ENCODE peak calls at places on chromosome 18, in six cellular contexts. X is GM12865, U is B cell, L is K562, N is dorsolateral prefrontal cortex, F is RWPE1. V is an unnamed sample.

GRCh38 chr18:54086046-54086802 is 138.2 kb downstream of the MBD2 start:
- DNase-seq in X (peak), U (no peak), L (no peak), N (no peak), F (no peak), V (no peak)

GRCh38 chr18:76932026-76932819 is 109.9 kb downstream of the ZNF236 start:
- DNase-seq in X (peak), U (no peak), L (no peak), N (no peak), F (no peak), V (no peak)

GRCh38 chr18:30533716-30534115 is 508.8 kb downstream of the DSC3 start:
- DNase-seq in X (no peak), U (no peak), L (no peak), N (no peak), F (no peak), V (no peak)

GRCh38 chr18:13136689-13137040 is 81.9 kb upstream of the LDLRAD4 start:
- DNase-seq in X (no peak), U (no peak), L (no peak), N (no peak), F (no peak), V (no peak)

GRCh38 chr18:9184998-9185613 is 48.5 kb downstream of the ANKRD12 start:
- DNase-seq in X (no peak), U (no peak), L (no peak), N (no peak), F (no peak), V (no peak)

GRCh38 chr18:845152-845819 is 33.2 kb upstream of the YES1 start:
- DNase-seq in X (no peak), U (no peak), L (no peak), N (no peak), F (peak), V (no peak)

GRCh38 chr18:49697757-49698595 is 115.4 kb downstream of the ACAA2 start:
- DNase-seq in X (no peak), U (no peak), L (no peak), N (no peak), F (no peak), V (no peak)

GRCh38 chr18:10923671-10924070 is 225.7 kb downstream of the PIEZO2 start:
- DNase-seq in X (no peak), U (no peak), L (no peak), N (no peak), F (no peak), V (no peak)

GRCh38 chr18:52408800-52409302 is 68.9 kb downstream of the DCC start:
- DNase-seq in X (no peak), U (no peak), L (no peak), N (no peak), F (no peak), V (no peak)

GRCh38 chr18:45059695-45060094 is 379.0 kb downstream of the SETBP1 start:
- DNase-seq in X (no peak), U (no peak), L (peak), N (no peak), F (peak), V (no peak)

GRCh38 chr18:10437837-10438236 is 16.6 kb upstream of the APCDD1 start:
- DNase-seq in X (peak), U (no peak), L (peak), N (no peak), F (no peak), V (no peak)

GRCh38 chr18:44651453-44651852 is 29.2 kb upstream of the SETBP1 start:
- DNase-seq in X (no peak), U (no peak), L (peak), N (no peak), F (peak), V (no peak)

GRCh38 chr18:34039194-34039593 is 185.5 kb downstream of the NOL4 start:
- DNase-seq in X (peak), U (no peak), L (no peak), N (no peak), F (no peak), V (no peak)

GRCh38 chr18:2889761-2890192 is 43.0 kb downstream of the EMILIN2 start:
- DNase-seq in X (no peak), U (no peak), L (no peak), N (no peak), F (no peak), V (no peak)

GRCh38 chr18:50857694-50858093 is 21.2 kb upstream of the ME2 start:
- DNase-seq in X (no peak), U (no peak), L (no peak), N (no peak), F (no peak), V (no peak)

DNA sequence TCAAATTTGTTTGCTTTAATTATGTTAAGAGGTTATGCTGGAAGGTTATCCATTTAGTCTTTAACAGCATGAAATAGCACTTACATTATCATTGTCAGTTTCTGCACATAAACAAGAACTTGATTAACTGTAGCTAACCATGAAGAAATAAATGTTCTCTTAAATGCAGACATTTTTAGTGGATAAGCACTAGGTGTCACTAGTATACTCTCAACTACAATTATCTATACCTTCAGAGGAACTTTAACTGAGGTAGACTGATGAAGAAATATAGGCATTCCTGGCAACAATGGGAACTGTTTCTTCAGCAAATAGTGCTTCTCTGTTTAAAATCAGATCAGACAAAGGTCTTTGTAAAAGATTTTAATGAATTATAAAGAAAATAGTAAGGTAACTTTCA is 178.8 kb upstream of the CHST9 start:
- DNase-seq in X (no peak), U (no peak), L (no peak), N (no peak), F (peak), V (no peak)
- TF ChIP-seq CTCF in X (peak), U (no peak), L (peak), N (peak), F (peak), V (peak)

DNA sequence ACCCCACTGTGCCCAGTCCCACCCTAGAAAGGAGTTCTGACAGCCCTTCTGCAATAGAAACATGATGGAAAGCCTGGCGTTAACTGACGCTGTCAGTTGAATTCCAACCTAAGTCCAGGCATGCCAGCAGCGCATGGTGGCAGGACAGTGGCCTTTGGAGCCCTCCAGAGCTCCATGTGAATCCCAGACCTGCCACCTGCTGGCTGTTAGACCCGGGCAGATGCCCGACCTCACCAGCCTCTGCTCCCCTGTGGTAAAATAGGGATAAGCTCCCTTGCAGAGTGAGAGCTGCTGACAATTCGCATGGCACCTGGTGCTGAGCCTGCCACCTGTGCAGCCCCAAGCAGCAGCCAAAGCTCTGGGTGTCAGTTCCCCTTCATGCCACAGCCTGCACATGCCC is 138.6 kb downstream of the LOXHD1 start:
- DNase-seq in X (no peak), U (no peak), L (no peak), N (no peak), F (peak), V (no peak)
- TF ChIP-seq CTCF in X (no peak), U (no peak), L (no peak), N (no peak), F (peak), V (peak)

GRCh38 chr18:73840319-73841065 is 307.1 kb downstream of the FBXO15 start:
- DNase-seq in X (no peak), U (no peak), L (no peak), N (no peak), F (no peak), V (no peak)

GRCh38 chr18:73842795-73843394 is 304.7 kb downstream of the FBXO15 start:
- DNase-seq in X (peak), U (peak), L (peak), N (peak), F (peak), V (no peak)

GRCh38 chr18:73839441-73839840 is 308.2 kb downstream of the FBXO15 start:
- DNase-seq in X (no peak), U (no peak), L (no peak), N (no peak), F (no peak), V (no peak)

GRCh38 chr18:73841661-73842060 is 306.0 kb downstream of the FBXO15 start:
- DNase-seq in X (no peak), U (no peak), L (no peak), N (no peak), F (no peak), V (no peak)
- TF ChIP-seq CTCF in X (no peak), U (no peak), L (no peak), N (no peak), F (no peak), V (peak)

DNA sequence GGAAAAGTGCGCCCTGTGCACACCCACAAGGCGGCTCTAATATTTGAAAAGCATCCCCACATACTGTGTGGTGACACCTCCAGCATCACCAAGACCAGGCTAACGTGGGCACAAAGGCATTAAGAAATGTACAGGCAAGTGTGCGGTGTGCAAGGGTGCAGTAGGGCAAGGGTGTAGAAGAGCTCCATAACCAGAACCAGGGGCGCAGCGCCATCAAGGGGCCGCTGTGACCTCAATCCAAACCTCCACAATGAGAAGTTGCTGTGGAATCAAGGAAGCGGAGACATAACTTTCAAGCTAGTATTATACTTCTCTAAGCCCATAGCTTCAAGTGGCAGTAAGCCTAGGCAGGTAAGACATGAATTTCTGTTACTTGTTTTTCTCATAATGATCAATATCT is 13.0 kb downstream of the L3MBTL4 start:
- DNase-seq in X (no peak), U (no peak), L (no peak), N (no peak), F (no peak), V (no peak)
- TF ChIP-seq CTCF in X (peak), U (no peak), L (no peak), N (peak), F (no peak), V (peak)

GRCh38 chr18:21599585-21600525 is 649 bp downstream of the ESCO1 start:
- DNase-seq in X (peak), U (peak), L (peak), N (peak), F (peak), V (no peak)
- TF ChIP-seq CTCF in X (peak), U (no peak), L (no peak), N (no peak), F (no peak), V (no peak)

GRCh38 chr18:24402209-24402785 is 4.7 kb upstream of the OSBPL1A start:
- DNase-seq in X (no peak), U (no peak), L (no peak), N (no peak), F (no peak), V (no peak)
- TF ChIP-seq CTCF in X (peak), U (no peak), L (peak), N (peak), F (no peak), V (peak)

DNA sequence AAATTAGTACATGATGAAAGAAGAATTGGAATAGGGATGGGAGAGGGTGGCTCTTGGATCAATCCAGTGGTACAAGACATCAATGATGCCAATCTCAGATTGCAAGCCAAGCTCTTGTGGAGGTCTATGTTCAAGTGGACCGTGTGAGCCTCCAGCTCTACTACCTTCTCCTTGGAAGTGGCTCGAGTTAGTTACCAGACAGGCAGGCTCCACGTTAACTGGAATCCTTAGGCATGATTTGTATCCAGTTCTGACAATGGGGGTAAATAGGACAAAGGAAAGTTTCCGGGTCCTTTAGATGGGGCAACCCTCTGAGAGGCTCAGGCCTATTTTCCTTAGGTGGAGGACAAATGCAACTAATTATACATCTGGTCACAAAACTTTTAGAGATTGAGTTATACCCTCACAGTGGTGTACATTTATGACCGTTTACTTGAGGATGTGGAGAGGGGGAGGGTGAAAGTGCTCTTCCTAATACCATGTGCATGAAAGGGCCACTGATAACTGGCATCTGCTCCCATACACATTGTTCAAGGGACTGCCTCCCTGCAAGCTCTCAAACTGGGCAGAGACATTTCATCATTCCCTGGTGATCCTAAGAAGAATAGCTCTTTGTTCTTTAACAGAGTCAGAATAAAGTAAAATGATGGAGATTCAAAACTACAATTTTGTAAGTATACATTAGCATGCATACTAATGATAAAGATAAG is 180.2 kb downstream of the SOCS6 start:
- DNase-seq in X (no peak), U (no peak), L (no peak), N (no peak), F (no peak), V (no peak)
- TF ChIP-seq CTCF in X (no peak), U (no peak), L (no peak), N (no peak), F (no peak), V (no peak)

DNA sequence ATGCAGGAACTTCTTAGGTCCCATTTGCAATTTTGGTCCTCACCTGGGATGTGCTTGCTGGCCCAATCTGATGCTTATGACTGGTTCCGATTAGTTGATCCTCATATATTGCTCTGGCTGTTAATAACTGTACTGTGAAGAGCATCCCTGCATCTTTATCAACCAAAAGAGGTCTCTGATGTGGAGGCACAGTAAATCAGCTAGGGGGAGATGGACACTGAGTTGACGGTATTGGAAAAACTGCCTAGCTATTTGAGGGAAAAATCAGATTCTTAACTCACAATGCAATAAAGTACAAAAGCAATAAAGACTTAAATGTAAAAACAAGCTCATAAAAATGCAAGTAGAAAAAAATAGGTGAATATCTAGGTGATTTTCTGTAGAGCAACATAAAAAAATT is 188.0 kb upstream of the TCF4 start:
- DNase-seq in X (no peak), U (no peak), L (no peak), N (no peak), F (no peak), V (no peak)
- TF ChIP-seq CTCF in X (no peak), U (no peak), L (no peak), N (peak), F (no peak), V (peak)

GRCh38 chr18:26468931-26469340 is 79.4 kb downstream of the KCTD1 start:
- DNase-seq in X (peak), U (peak), L (peak), N (no peak), F (no peak), V (no peak)
- TF ChIP-seq CTCF in X (peak), U (peak), L (peak), N (peak), F (peak), V (peak)